ENCODE peak calls at places on chromosomes 3 and 15, in four cellular contexts. One of them, this sample, is unnamed.

GRCh38 chr15:42608110-42608531 is 32.7 kb downstream of the STARD9 start:
- DNase-seq in H1: no peak
- DNase-seq in IMR-90: no peak
- DNase-seq in mesendoderm: no peak
- DNase-seq in this sample: no peak

GRCh38 chr3:42711491-42712343 is 9.1 kb upstream of the HHATL start:
- DNase-seq in H1: peak
- DNase-seq in IMR-90: no peak
- DNase-seq in mesendoderm: peak
- DNase-seq in this sample: peak

GRCh38 chr3:14391033-14391432 is 11.4 kb upstream of the SLC6A6 start:
- DNase-seq in mesendoderm: no peak
- DNase-seq in H1: no peak
- DNase-seq in IMR-90: peak
- DNase-seq in this sample: no peak

GRCh38 chr3:46127503-46127902 is 80.6 kb downstream of the CCR1 start:
- DNase-seq in mesendoderm: peak
- DNase-seq in IMR-90: peak
- DNase-seq in H1: no peak
- DNase-seq in this sample: no peak

GRCh38 chr3:129618901-129619671 is 12.6 kb upstream of the PLXND1 start:
- DNase-seq in IMR-90: no peak
- DNase-seq in mesendoderm: no peak
- DNase-seq in H1: no peak
- DNase-seq in this sample: no peak

GRCh38 chr3:153232737-153233330 is 70.8 kb downstream of the RAP2B start:
- DNase-seq in mesendoderm: no peak
- DNase-seq in H1: no peak
- DNase-seq in IMR-90: peak
- DNase-seq in this sample: no peak

GRCh38 chr3:41088882-41089281 is 110.4 kb upstream of the CTNNB1 start:
- DNase-seq in H1: no peak
- DNase-seq in mesendoderm: no peak
- DNase-seq in IMR-90: no peak
- DNase-seq in this sample: no peak

GRCh38 chr3:5277612-5278236 is 90.2 kb downstream of the EDEM1 start:
- DNase-seq in mesendoderm: no peak
- DNase-seq in H1: no peak
- DNase-seq in IMR-90: no peak
- DNase-seq in this sample: no peak

GRCh38 chr15:70318996-70319465 is 221.3 kb upstream of the TLE3 start:
- DNase-seq in H1: no peak
- DNase-seq in IMR-90: peak
- DNase-seq in mesendoderm: no peak
- DNase-seq in this sample: no peak

GRCh38 chr3:134476977-134477376 is 8.8 kb downstream of the ANAPC13 start:
- DNase-seq in H1: no peak
- DNase-seq in IMR-90: no peak
- DNase-seq in mesendoderm: no peak
- DNase-seq in this sample: no peak

GRCh38 chr3:48367201-48367600 is 4.8 kb upstream of the FBXW12 start:
- DNase-seq in H1: no peak
- DNase-seq in mesendoderm: peak
- DNase-seq in IMR-90: no peak
- DNase-seq in this sample: no peak

GRCh38 chr3:12708584-12709192 is 44.8 kb upstream of the RAF1 start:
- DNase-seq in H1: no peak
- DNase-seq in mesendoderm: no peak
- DNase-seq in IMR-90: peak
- DNase-seq in this sample: no peak

GRCh38 chr15:80832676-80833075 is 53.5 kb downstream of the CEMIP start:
- DNase-seq in H1: no peak
- DNase-seq in mesendoderm: no peak
- DNase-seq in IMR-90: no peak
- DNase-seq in this sample: no peak

GRCh38 chr15:100651253-100651652 is 48.9 kb downstream of the ASB7 start:
- DNase-seq in mesendoderm: no peak
- DNase-seq in H1: no peak
- DNase-seq in IMR-90: peak
- DNase-seq in this sample: no peak

GRCh38 chr3:51559266-51559907 is 20.9 kb downstream of the RAD54L2 start:
- DNase-seq in mesendoderm: no peak
- DNase-seq in H1: no peak
- DNase-seq in IMR-90: peak
- DNase-seq in this sample: no peak

GRCh38 chr3:53166781-53167291 is 5.8 kb downstream of the PRKCD start:
- DNase-seq in mesendoderm: no peak
- DNase-seq in H1: no peak
- DNase-seq in IMR-90: peak
- DNase-seq in this sample: no peak

GRCh38 chr15:78840661-78841060 is 29.4 kb upstream of the ADAMTS7 start:
- DNase-seq in IMR-90: no peak
- DNase-seq in H1: no peak
- DNase-seq in mesendoderm: peak
- DNase-seq in this sample: no peak

GRCh38 chr3:97497138-97497537 is 267.4 kb upstream of the ARL6 start:
- DNase-seq in IMR-90: no peak
- DNase-seq in H1: no peak
- DNase-seq in mesendoderm: no peak
- DNase-seq in this sample: no peak

DNA sequence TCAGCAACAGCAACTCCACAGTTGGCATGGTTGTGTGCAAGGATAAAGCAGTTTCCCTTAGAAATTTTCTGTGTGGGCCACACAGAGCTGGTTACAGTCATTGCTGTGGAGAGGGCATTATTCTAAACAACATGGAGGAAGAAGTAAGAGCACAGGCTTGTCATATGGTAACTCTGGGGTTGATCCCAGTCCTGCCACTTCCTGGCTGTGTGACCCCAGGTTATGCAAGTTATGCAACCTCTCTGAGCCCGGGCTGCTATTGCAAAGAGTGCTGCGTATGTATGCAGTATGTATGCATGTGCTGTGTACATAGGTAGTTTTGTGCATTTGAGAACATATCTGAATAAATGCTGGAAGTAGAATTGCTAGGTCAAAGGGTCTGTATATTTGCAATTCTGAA is 9.1 kb downstream of the SPSB4 start:
- DNase-seq in IMR-90: no peak
- DNase-seq in H1: peak
- DNase-seq in mesendoderm: no peak
- DNase-seq in this sample: no peak
- H3K56ac ChIP-seq in IMR-90: no peak
- H3K56ac ChIP-seq in H1: no peak
- H3K56ac ChIP-seq in mesendoderm: no peak
- H3K56ac ChIP-seq in this sample: no peak

DNA sequence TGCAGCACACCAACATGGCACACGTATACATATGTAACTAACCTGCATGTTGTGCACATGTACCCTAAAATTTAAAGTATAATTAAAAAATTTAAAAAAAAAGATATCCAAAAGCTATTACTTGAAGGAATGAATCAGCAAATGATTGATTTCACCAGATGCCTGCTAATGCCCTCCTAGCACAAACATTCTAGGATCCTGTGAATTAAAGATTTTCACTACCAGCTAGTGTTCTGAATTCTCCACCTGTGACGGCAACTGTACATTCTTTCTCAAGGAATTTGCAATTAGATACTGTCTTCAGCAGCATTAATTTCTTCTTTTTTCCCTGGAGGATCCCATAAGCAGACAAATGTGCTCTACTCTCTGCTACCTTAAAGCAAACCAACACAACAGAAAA is 694.9 kb downstream of the NTRK3 start:
- DNase-seq in mesendoderm: no peak
- DNase-seq in H1: no peak
- DNase-seq in IMR-90: no peak
- DNase-seq in this sample: no peak
- H3K56ac ChIP-seq in mesendoderm: no peak
- H3K56ac ChIP-seq in H1: no peak
- H3K56ac ChIP-seq in IMR-90: no peak
- H3K56ac ChIP-seq in this sample: no peak

GRCh38 chr3:17179381-17180205 is 294.8 kb downstream of the PLCL2 start:
- DNase-seq in IMR-90: peak
- DNase-seq in H1: no peak
- DNase-seq in mesendoderm: no peak
- DNase-seq in this sample: no peak
- H3K56ac ChIP-seq in IMR-90: no peak
- H3K56ac ChIP-seq in H1: no peak
- H3K56ac ChIP-seq in mesendoderm: no peak
- H3K56ac ChIP-seq in this sample: no peak

GRCh38 chr3:128561504-128561903 is 68.5 kb upstream of the GATA2 start:
- DNase-seq in H1: no peak
- DNase-seq in IMR-90: no peak
- DNase-seq in mesendoderm: no peak
- DNase-seq in this sample: no peak
- H3K56ac ChIP-seq in H1: no peak
- H3K56ac ChIP-seq in IMR-90: no peak
- H3K56ac ChIP-seq in mesendoderm: no peak
- H3K56ac ChIP-seq in this sample: no peak

GRCh38 chr15:64412216-64412615 is 24.6 kb downstream of the TRIP4 start:
- DNase-seq in IMR-90: no peak
- DNase-seq in mesendoderm: no peak
- DNase-seq in H1: no peak
- DNase-seq in this sample: no peak
- H3K56ac ChIP-seq in IMR-90: no peak
- H3K56ac ChIP-seq in mesendoderm: no peak
- H3K56ac ChIP-seq in H1: no peak
- H3K56ac ChIP-seq in this sample: no peak

DNA sequence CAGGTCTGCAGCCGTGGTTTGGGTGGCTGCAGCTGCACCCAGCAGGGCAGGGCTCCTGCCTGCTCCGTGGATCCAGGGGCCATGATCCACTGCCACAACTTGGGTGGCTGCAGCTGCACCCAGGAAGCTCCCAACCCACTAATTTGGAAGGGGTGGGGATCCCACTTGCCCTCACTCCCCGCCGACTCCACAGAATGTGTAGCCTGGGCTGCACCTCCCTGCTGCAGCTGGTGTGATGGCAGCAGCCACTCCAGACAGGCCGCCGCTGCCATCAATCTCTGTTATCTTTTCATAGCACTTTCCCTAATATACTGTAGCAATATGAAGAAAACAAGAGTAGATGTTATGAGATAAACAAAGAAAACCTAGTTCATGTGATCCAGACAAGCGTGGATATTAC is 137.8 kb upstream of the CNTN3 start:
- DNase-seq in H1: no peak
- DNase-seq in IMR-90: no peak
- DNase-seq in mesendoderm: no peak
- DNase-seq in this sample: no peak
- H3K56ac ChIP-seq in H1: no peak
- H3K56ac ChIP-seq in IMR-90: no peak
- H3K56ac ChIP-seq in mesendoderm: no peak
- H3K56ac ChIP-seq in this sample: no peak

GRCh38 chr3:180743813-180744212 is 64.5 kb upstream of the CCDC39 start:
- DNase-seq in mesendoderm: no peak
- DNase-seq in H1: no peak
- DNase-seq in IMR-90: no peak
- DNase-seq in this sample: no peak
- H3K56ac ChIP-seq in mesendoderm: no peak
- H3K56ac ChIP-seq in H1: no peak
- H3K56ac ChIP-seq in IMR-90: no peak
- H3K56ac ChIP-seq in this sample: no peak